ENCODE peak calls at places on chromosomes 1 and 21, in four cellular contexts. P, C, B and A are unnamed samples.

GRCh38 chr1:21764615-21765423 is 18.1 kb downstream of the USP48 start:
- DNase-seq in P (peak), C (peak), B (no peak), A (peak)

GRCh38 chr1:215226755-215227154 is 144.2 kb downstream of the KCNK2 start:
- DNase-seq in P (no peak), C (peak), B (no peak), A (no peak)

GRCh38 chr1:61053712-61054608 is 28.4 kb upstream of the NFIA start:
- DNase-seq in P (peak), C (no peak), B (no peak), A (no peak)

GRCh38 chr1:244077473-244078220 is 26.6 kb downstream of the ZBTB18 start:
- DNase-seq in P (no peak), C (no peak), B (no peak), A (no peak)

GRCh38 chr1:117060441-117061317 is 553 bp downstream of the TTF2 start:
- DNase-seq in P (peak), C (peak), B (peak), A (peak)

GRCh38 chr1:1001631-1002300 is 1.9 kb upstream of the HES4 start:
- DNase-seq in P (peak), C (peak), B (no peak), A (peak)

GRCh38 chr1:67691712-67692111 is 6.7 kb downstream of the GADD45A start:
- DNase-seq in P (no peak), C (no peak), B (no peak), A (no peak)

GRCh38 chr1:63691672-63692425 is 82.0 kb upstream of the ROR1 start:
- DNase-seq in P (peak), C (peak), B (no peak), A (peak)

GRCh38 chr1:241225741-241226140 is 131.3 kb downstream of the RGS7 start:
- DNase-seq in P (no peak), C (no peak), B (no peak), A (no peak)

GRCh38 chr1:101993703-101994102 is 3.0 kb downstream of the OLFM3 start:
- DNase-seq in P (no peak), C (no peak), B (no peak), A (no peak)

GRCh38 chr1:26703466-26703865 is 7.7 kb downstream of the ARID1A start:
- DNase-seq in P (no peak), C (no peak), B (no peak), A (peak)

GRCh38 chr1:152640351-152640750 is 17.4 kb upstream of the LCE3A start:
- DNase-seq in P (no peak), C (no peak), B (no peak), A (no peak)

GRCh38 chr1:224183591-224184312 is 712 bp downstream of the DEGS1 start:
- DNase-seq in P (peak), C (peak), B (no peak), A (peak)

GRCh38 chr1:228723921-228724320 is 11.4 kb upstream of the RHOU start:
- DNase-seq in P (no peak), C (no peak), B (no peak), A (no peak)

GRCh38 chr1:101203812-101204540 is 32.8 kb upstream of the S1PR1 start:
- DNase-seq in P (no peak), C (peak), B (no peak), A (peak)

GRCh38 chr1:110312188-110313121 is 26.7 kb upstream of the RBM15 start:
- DNase-seq in P (peak), C (peak), B (peak), A (peak)

GRCh38 chr1:185938396-185938795 is 204.2 kb downstream of the HMCN1 start:
- DNase-seq in P (no peak), C (peak), B (no peak), A (no peak)

GRCh38 chr21:45246535-45247320 is 41.0 kb downstream of the POFUT2 start:
- DNase-seq in P (no peak), C (no peak), B (no peak), A (no peak)

GRCh38 chr1:11281518-11282331 is 8.7 kb downstream of the UBIAD1 start:
- DNase-seq in P (no peak), C (peak), B (no peak), A (peak)

GRCh38 chr1:55262822-55263221 is 47.7 kb upstream of the USP24 start:
- DNase-seq in P (no peak), C (peak), B (no peak), A (no peak)

GRCh38 chr1:170623171-170623570 is 40.8 kb upstream of the PRRX1 start:
- DNase-seq in P (no peak), C (peak), B (no peak), A (no peak)

GRCh38 chr1:71074681-71075080 is 6.2 kb downstream of the ZRANB2 start:
- DNase-seq in P (no peak), C (no peak), B (no peak), A (peak)

GRCh38 chr1:116458695-116459094 is 85.7 kb downstream of the ATP1A1 start:
- DNase-seq in P (no peak), C (no peak), B (no peak), A (no peak)

GRCh38 chr1:10681296-10682113 is 114.9 kb downstream of the CASZ1 start:
- DNase-seq in P (no peak), C (no peak), B (no peak), A (no peak)

GRCh38 chr1:202189012-202189790 is 4.4 kb upstream of the LGR6 start:
- DNase-seq in P (peak), C (peak), B (no peak), A (peak)

GRCh38 chr1:235825229-235825628 is 41.5 kb downstream of the LYST start:
- DNase-seq in P (no peak), C (no peak), B (no peak), A (no peak)

GRCh38 chr1:235822685-235823084 is 44.0 kb downstream of the LYST start:
- DNase-seq in P (no peak), C (peak), B (no peak), A (no peak)

GRCh38 chr1:235821361-235821981 is 45.2 kb downstream of the LYST start:
- DNase-seq in P (no peak), C (peak), B (no peak), A (no peak)

GRCh38 chr1:235823684-235824083 is 43.0 kb downstream of the LYST start:
- DNase-seq in P (no peak), C (no peak), B (no peak), A (no peak)

DNA sequence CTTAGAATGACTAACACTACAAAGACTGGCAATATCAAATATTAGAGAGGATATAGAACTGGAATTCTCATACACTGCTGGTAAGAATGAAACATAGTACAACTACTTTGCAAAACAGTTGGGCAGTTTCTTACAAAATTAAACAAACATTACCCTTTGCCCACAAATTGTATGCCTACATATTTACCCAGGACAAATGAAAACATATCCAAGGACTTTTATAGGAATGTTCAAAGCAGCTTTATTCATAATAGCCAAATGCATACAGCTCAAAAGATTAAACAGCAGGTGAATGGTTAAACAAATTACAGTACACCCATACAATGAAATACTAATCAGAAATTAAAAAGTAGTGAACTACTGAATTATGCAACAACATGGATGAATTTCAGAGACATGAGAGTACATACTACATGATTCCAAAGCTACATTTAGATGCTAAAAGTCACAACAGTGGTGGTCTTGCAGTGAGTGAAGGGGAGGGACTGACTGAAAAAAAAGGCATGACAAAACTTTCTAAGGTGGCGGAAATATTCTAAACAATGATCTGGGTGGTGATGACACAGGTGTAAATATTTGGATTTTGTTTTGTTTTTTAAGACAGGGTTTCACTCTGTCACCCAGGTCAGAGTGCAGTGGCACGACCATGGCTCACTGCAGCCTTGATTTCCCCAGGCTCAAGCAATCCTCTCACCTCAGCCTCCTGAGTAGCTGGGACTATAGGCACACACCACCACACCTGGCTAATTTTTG is 40.4 kb downstream of the LYST start:
- DNase-seq in P (no peak), C (no peak), B (no peak), A (no peak)
- TF ChIP-seq FOS in P (no peak), C (no peak), B (no peak), A (no peak)

DNA sequence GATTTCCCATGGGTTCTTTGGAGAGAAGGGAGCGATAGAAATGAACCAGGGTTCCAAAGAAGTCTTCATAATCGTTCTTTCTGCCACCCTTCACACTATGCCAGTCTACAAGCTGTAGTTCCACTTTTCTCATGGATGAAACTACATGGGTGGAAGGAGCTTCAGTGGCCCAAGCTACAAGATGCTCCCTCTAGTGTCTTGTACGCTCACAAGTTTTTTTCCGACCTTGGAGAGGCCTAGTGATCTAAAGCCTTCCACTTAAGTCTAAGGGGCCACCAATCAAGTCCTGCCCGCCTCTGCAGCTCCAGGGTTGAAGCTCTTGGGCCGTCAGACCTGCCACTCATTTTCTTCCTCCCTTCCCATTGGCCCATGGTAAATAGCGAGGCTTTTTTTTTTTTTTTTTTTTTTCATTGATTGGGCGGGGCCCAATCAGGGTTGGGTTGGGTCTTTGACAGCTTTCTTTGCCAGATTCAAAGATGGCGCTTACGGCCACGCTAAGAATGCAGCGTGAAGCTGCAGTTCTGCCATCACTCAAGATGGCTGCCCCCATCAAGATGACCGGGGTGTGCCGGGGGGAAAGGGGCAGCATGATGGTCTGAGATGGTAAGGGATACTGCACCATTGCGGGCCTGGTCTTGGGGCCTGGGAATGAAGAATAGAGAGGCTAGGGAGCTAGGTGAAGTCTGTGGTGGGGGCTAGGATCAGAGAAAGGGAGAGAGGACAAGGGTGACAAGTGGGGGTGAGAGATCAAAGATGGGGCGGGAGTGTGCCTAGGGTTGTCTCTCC is at the start of gene TOMM40L:
- DNase-seq in P (peak), C (peak), B (peak), A (peak)
- TF ChIP-seq CTCF in P (peak), C (peak), B (peak), A (peak)

GRCh38 chr1:12450831-12451559 is 167.0 kb downstream of the DHRS3 start:
- DNase-seq in P (no peak), C (no peak), B (no peak), A (peak)

GRCh38 chr1:12452262-12452661 is 165.7 kb downstream of the DHRS3 start:
- DNase-seq in P (no peak), C (no peak), B (no peak), A (no peak)

GRCh38 chr1:12448746-12449177 is 169.2 kb downstream of the DHRS3 start:
- DNase-seq in P (peak), C (peak), B (no peak), A (no peak)

GRCh38 chr1:12451560-12451900 is 166.5 kb downstream of the DHRS3 start:
- DNase-seq in P (no peak), C (no peak), B (no peak), A (no peak)

GRCh38 chr1:12450090-12450764 is 167.8 kb downstream of the DHRS3 start:
- DNase-seq in P (no peak), C (no peak), B (no peak), A (no peak)
- TF ChIP-seq FOS in P (no peak), C (no peak), B (no peak), A (no peak)

GRCh38 chr1:154115180-154115579 is 39.7 kb downstream of the NUP210L start:
- DNase-seq in P (no peak), C (no peak), B (no peak), A (no peak)

DNA sequence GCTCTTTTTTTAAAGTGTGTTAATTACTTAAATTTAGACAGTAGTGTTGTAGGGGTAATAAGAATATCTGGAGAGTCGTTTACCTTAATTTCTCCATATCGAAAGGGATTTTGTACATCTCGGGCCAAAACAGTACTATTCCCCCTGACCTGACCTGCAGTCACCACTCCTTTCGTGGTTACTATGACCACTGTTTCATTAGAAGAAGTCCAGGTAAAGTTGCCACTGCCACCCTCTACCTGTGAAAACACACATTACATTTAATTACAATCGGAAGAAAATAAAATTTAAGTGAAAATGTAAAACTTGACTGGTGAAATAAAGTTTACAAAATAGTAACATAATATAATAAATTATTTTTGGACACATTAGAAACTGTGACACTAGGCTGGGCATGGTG is 37.2 kb downstream of the NUP210L start:
- DNase-seq in P (no peak), C (no peak), B (no peak), A (no peak)
- TF ChIP-seq CTCF in P (peak), C (no peak), B (no peak), A (no peak)

DNA sequence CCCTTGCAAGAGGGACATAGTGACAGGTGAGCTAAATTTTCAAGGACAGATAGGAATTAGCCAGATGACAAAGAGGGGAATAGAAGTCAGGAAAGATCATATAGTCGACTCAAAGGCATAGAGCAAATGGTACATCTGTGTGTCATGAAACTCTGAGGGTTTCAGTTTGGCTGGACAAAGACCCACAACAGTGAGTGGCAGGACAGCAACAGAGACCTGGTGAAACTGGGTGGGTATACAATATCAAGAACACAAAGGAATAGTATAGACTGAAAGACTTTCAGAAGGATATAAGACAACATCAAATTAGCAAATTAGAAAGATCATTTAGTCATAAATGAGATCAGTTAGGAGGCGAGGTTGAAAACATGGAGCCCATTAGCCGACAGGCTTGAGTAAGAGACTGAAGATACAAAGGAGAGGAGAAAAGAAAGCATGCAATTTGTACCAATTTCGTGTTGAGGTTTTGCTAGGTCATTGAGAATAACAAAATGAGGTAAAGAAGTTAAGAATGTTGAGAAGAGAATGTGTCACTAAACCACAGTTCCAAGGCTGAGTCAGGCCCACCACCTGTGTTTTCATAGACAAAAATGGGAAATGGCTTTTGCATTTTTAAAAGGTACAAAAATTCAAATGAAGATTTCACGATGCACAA is 213.8 kb downstream of the HHIPL2 start:
- DNase-seq in P (no peak), C (peak), B (no peak), A (no peak)
- TF ChIP-seq FOS in P (no peak), C (peak), B (no peak), A (no peak)

GRCh38 chr1:234969630-234970370 is 158.8 kb downstream of the TOMM20 start:
- DNase-seq in P (no peak), C (peak), B (no peak), A (peak)
- TF ChIP-seq CTCF in P (no peak), C (no peak), B (no peak), A (no peak)

DNA sequence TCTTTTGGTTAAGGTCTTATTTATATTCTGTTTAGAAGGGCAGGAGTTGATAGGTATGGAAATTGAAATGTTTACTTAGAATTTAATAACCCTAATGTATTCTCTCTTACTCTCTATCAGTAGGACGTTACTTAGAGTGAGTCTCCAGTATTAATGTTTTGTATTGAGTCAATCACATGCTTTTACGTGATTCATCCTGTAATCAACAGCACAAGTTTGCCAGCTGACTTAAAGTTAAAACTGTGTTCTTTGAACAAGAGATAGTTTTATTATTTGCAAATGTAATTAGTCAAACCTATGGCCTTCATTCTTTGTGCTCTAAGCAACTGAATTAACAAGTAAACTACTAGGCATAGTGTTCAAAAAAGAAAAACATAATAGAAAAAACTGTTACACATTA is 57.3 kb downstream of the PKN2 start:
- DNase-seq in P (no peak), C (peak), B (no peak), A (no peak)
- TF ChIP-seq FOS in P (no peak), C (no peak), B (no peak), A (no peak)